ENCODE peak calls at places on chromosomes 6 and 20, in six cellular contexts. B, Y, A, S, Z and D are unnamed samples.

GRCh38 chr6:156953125-156953477 is 175.9 kb downstream of the ARID1B start:
- DNase-seq in B (peak), S (no peak), Y (no peak), Z (no peak), A (no peak), D (no peak)

GRCh38 chr6:22642254-22642653 is 72.9 kb downstream of the HDGFL1 start:
- DNase-seq in A (no peak), S (no peak), Y (no peak), B (peak), Z (no peak), D (no peak)

GRCh38 chr20:47429409-47429808 is 72.3 kb upstream of the NCOA3 start:
- DNase-seq in S (no peak), B (no peak), Z (no peak), A (no peak), Y (no peak), D (no peak)

GRCh38 chr20:51828762-51829161 is 26.4 kb upstream of the SALL4 start:
- DNase-seq in S (no peak), Y (no peak), Z (peak), B (no peak), A (no peak), D (no peak)

GRCh38 chr6:37190159-37190535 is 20.2 kb downstream of the PIM1 start:
- DNase-seq in B (peak), Z (no peak), S (peak), Y (no peak), A (no peak), D (no peak)

GRCh38 chr6:127877231-127877630 is 23.6 kb downstream of the THEMIS start:
- DNase-seq in S (no peak), B (no peak), A (no peak), Z (no peak), Y (no peak), D (no peak)

GRCh38 chr20:17796096-17796563 is 96.4 kb downstream of the BANF2 start:
- DNase-seq in Z (no peak), B (peak), S (peak), Y (no peak), A (no peak), D (peak)

GRCh38 chr6:135535989-135536414 is 38.5 kb upstream of the AHI1 start:
- DNase-seq in B (peak), A (peak), Z (peak), Y (no peak), S (peak), D (peak)

GRCh38 chr6:122063090-122063489 is 336.4 kb upstream of the HSF2 start:
- DNase-seq in S (no peak), Y (no peak), B (no peak), A (no peak), Z (no peak), D (peak)

GRCh38 chr6:35370799-35371493 is 28.6 kb downstream of the PPARD start:
- DNase-seq in Z (no peak), B (no peak), S (peak), Y (no peak), A (peak), D (no peak)

GRCh38 chr20:52975024-52975732 is 3.0 kb downstream of the TSHZ2 start:
- DNase-seq in A (peak), S (peak), Z (no peak), B (no peak), Y (no peak), D (no peak)

GRCh38 chr20:4946585-4947378 is 54.5 kb downstream of the SLC23A2 start:
- DNase-seq in Z (no peak), S (no peak), Y (no peak), B (no peak), A (peak), D (no peak)

GRCh38 chr6:102793752-102794151 is 1400.2 kb downstream of the GRIK2 start:
- DNase-seq in S (no peak), A (no peak), B (no peak), Z (no peak), Y (no peak), D (no peak)

GRCh38 chr6:15547379-15547778 is 115.4 kb downstream of the DTNBP1 start:
- DNase-seq in S (no peak), Z (no peak), A (no peak), Y (no peak), B (no peak), D (no peak)

GRCh38 chr6:56550307-56550706 is 92.4 kb downstream of the DST start:
- DNase-seq in A (no peak), B (no peak), S (peak), Y (no peak), Z (no peak), D (no peak)

GRCh38 chr6:56552212-56553130 is 90.2 kb downstream of the DST start:
- DNase-seq in Y (no peak), A (no peak), Z (no peak), B (peak), S (peak), D (peak)

GRCh38 chr6:56551409-56552120 is 91.1 kb downstream of the DST start:
- DNase-seq in A (no peak), B (no peak), Z (no peak), Y (no peak), S (no peak), D (no peak)

GRCh38 chr6:56547687-56548086 is 95.0 kb downstream of the DST start:
- DNase-seq in Z (no peak), S (no peak), Y (no peak), B (no peak), A (no peak), D (no peak)

GRCh38 chr6:56549014-56549413 is 93.7 kb downstream of the DST start:
- DNase-seq in S (peak), A (no peak), B (no peak), Z (no peak), Y (no peak), D (no peak)
- TF ChIP-seq CTCF in S (peak), A (no peak), B (peak), Z (no peak), Y (no peak), D (peak)

GRCh38 chr6:130390890-130391289 is 25.1 kb downstream of the TMEM200A start:
- DNase-seq in B (no peak), Y (no peak), A (no peak), S (no peak), Z (no peak), D (no peak)
- TF ChIP-seq CTCF in B (no peak), Y (no peak), A (no peak), S (no peak), Z (no peak), D (no peak)

DNA sequence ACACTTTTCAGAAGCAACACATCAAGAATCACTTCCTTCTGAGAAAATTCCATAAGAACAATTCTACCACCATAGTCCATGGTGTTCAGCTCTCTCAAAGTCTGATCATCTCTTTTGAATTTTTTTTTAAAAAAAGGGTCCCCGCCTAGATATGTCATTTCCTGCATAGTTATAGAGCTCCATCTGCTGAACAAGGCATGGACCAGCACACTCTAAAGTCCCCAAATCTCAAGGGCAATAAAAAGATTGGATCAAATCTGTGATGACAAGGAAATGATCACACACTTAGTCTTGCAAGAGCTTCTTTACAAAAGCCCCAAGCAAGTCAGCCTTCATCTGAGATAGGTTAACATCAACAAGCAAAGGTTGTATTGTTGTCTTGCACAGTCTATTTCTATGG is 100.7 kb upstream of the STMND1 start:
- DNase-seq in B (peak), S (no peak), Y (no peak), Z (no peak), A (no peak), D (no peak)
- TF ChIP-seq CTCF in B (peak), S (peak), Y (no peak), Z (no peak), A (no peak), D (peak)

GRCh38 chr6:63872233-63872632 is 236.6 kb downstream of the PHF3 start:
- DNase-seq in A (no peak), S (no peak), Y (no peak), Z (no peak), B (no peak), D (no peak)
- TF ChIP-seq CTCF in A (no peak), S (peak), Y (no peak), Z (peak), B (no peak), D (no peak)

GRCh38 chr20:39946946-39947345 is 742.1 kb downstream of the MAFB start:
- DNase-seq in B (no peak), S (no peak), A (no peak), Z (no peak), Y (no peak), D (no peak)

GRCh38 chr20:39944861-39945260 is 744.2 kb downstream of the MAFB start:
- DNase-seq in Z (no peak), B (no peak), S (no peak), Y (no peak), A (no peak), D (no peak)

GRCh38 chr20:39941235-39941634 is 747.8 kb downstream of the MAFB start:
- DNase-seq in B (peak), S (no peak), Y (no peak), A (no peak), Z (no peak), D (no peak)

GRCh38 chr20:39946053-39946810 is 742.8 kb downstream of the MAFB start:
- DNase-seq in Y (no peak), Z (no peak), S (no peak), A (peak), B (no peak), D (no peak)

DNA sequence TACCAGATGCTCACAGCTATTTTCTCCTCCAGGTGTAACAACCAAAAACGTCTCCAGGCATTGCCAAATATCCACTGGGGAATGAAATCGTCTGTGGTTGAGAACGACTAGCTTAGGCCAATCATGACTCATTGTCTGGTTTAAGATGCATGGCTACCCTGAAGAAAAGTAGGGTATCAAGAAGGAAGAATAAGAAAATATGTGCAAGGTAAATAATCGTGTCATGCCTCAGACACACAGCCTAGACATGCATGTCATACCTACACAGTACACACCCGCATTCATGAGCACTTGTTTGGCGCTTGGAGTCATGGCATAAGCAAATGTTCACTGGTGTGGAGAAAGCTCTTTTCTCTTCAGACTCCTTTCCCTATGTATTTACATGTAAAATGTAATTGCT is 745.7 kb downstream of the MAFB start:
- DNase-seq in S (no peak), A (no peak), Y (no peak), Z (no peak), B (no peak), D (no peak)
- TF ChIP-seq CTCF in S (no peak), A (no peak), Y (no peak), Z (no peak), B (no peak), D (no peak)